ENCODE peak calls at places on chromosomes 1 and 21, in seven cellular contexts. U is right cardiac atrium, A is HL-60, B is IMR-90, I is ovary, X is Panc1, N is aorta. W is an unnamed sample.

GRCh38 chr1:59767119-59767518 is 47.6 kb upstream of the HOOK1 start:
- DNase-seq in U (no peak), A (no peak), B (no peak), I (no peak), X (no peak), N (no peak), W (no peak)

GRCh38 chr1:78038071-78038470 is 7.7 kb upstream of the GIPC2 start:
- DNase-seq in U (no peak), A (no peak), B (peak), I (no peak), X (no peak), N (no peak), W (no peak)

GRCh38 chr1:155125511-155125945 is 2.1 kb upstream of the EFNA1 start:
- DNase-seq in U (no peak), A (no peak), B (no peak), I (peak), X (no peak), N (no peak), W (no peak)

GRCh38 chr1:23772049-23772853 is 6.0 kb upstream of the PITHD1 start:
- DNase-seq in U (peak), A (peak), B (peak), I (peak), X (peak), N (peak), W (peak)

GRCh38 chr1:150484431-150484830 is 2.8 kb upstream of the TARS2 start:
- DNase-seq in U (no peak), A (no peak), B (peak), I (no peak), X (no peak), N (no peak), W (no peak)

GRCh38 chr1:31238612-31238985 is 1.1 kb downstream of the NKAIN1 start:
- DNase-seq in U (no peak), A (no peak), B (no peak), I (no peak), X (no peak), N (no peak), W (no peak)

GRCh38 chr1:18739408-18739807 is 108.8 kb downstream of the PAX7 start:
- DNase-seq in U (no peak), A (no peak), B (no peak), I (no peak), X (no peak), N (no peak), W (no peak)

GRCh38 chr1:183218039-183218618 is 32.1 kb downstream of the LAMC2 start:
- DNase-seq in U (peak), A (no peak), B (peak), I (no peak), X (no peak), N (peak), W (no peak)

GRCh38 chr1:110597966-110598365 is 8.2 kb downstream of the KCNA2 start:
- DNase-seq in U (no peak), A (no peak), B (no peak), I (no peak), X (no peak), N (no peak), W (no peak)

GRCh38 chr1:197774691-197775281 is 494 bp downstream of the DENND1B start:
- DNase-seq in U (peak), A (no peak), B (peak), I (peak), X (no peak), N (peak), W (peak)

GRCh38 chr1:81007024-81007423 is 793.7 kb upstream of the ADGRL2 start:
- DNase-seq in U (no peak), A (no peak), B (no peak), I (no peak), X (no peak), N (no peak), W (no peak)

GRCh38 chr1:117562581-117563491 is 43.0 kb upstream of the TENT5C start:
- DNase-seq in U (no peak), A (no peak), B (no peak), I (no peak), X (no peak), N (no peak), W (no peak)

GRCh38 chr1:229406798-229407197 is 27.1 kb downstream of the ACTA1 start:
- DNase-seq in U (no peak), A (no peak), B (no peak), I (no peak), X (no peak), N (no peak), W (no peak)

GRCh38 chr1:12603224-12603623 is 14.8 kb downstream of the DHRS3 start:
- DNase-seq in U (peak), A (no peak), B (no peak), I (no peak), X (no peak), N (no peak), W (no peak)

GRCh38 chr1:111563619-111564018 is 56.0 kb upstream of the RAP1A start:
- DNase-seq in U (no peak), A (no peak), B (peak), I (no peak), X (no peak), N (no peak), W (no peak)

GRCh38 chr1:5718716-5719632 is 273.3 kb downstream of the NPHP4 start:
- DNase-seq in U (no peak), A (no peak), B (no peak), I (no peak), X (no peak), N (no peak), W (no peak)

GRCh38 chr1:41632788-41633575 is 148.5 kb upstream of the EDN2 start:
- DNase-seq in U (no peak), A (no peak), B (no peak), I (no peak), X (no peak), N (no peak), W (no peak)

GRCh38 chr1:68322837-68323687 is 90.7 kb upstream of the WLS start:
- DNase-seq in U (no peak), A (no peak), B (peak), I (peak), X (no peak), N (peak), W (peak)

GRCh38 chr1:78688701-78689100 is 39.1 kb downstream of the IFI44 start:
- DNase-seq in U (no peak), A (no peak), B (peak), I (no peak), X (peak), N (no peak), W (no peak)

GRCh38 chr21:25626752-25627151 is 12.3 kb upstream of the JAM2 start:
- DNase-seq in U (peak), A (no peak), B (no peak), I (no peak), X (no peak), N (no peak), W (peak)

GRCh38 chr1:5658340-5659316 is 333.6 kb downstream of the NPHP4 start:
- DNase-seq in U (no peak), A (no peak), B (no peak), I (no peak), X (no peak), N (no peak), W (no peak)

GRCh38 chr1:13725714-13726175 is 25.8 kb downstream of the PRDM2 start:
- DNase-seq in U (no peak), A (no peak), B (peak), I (no peak), X (no peak), N (no peak), W (peak)

GRCh38 chr1:247452447-247453039 is 5.4 kb downstream of the OR2B11 start:
- DNase-seq in U (no peak), A (no peak), B (no peak), I (no peak), X (no peak), N (no peak), W (no peak)

GRCh38 chr1:101253976-101254660 is 17.3 kb downstream of the S1PR1 start:
- DNase-seq in U (no peak), A (no peak), B (peak), I (no peak), X (no peak), N (no peak), W (no peak)

GRCh38 chr1:85361106-85361505 is 84.7 kb upstream of the BCL10 start:
- DNase-seq in U (no peak), A (no peak), B (peak), I (no peak), X (no peak), N (peak), W (peak)

GRCh38 chr1:234478152-234478480 is 863 bp downstream of the TARBP1 start:
- DNase-seq in U (no peak), A (no peak), B (peak), I (no peak), X (no peak), N (no peak), W (peak)

GRCh38 chr1:164753521-164754077 is 194.6 kb downstream of the PBX1 start:
- DNase-seq in U (no peak), A (no peak), B (no peak), I (no peak), X (no peak), N (no peak), W (no peak)

GRCh38 chr1:226625326-226625725 is 76.8 kb downstream of the STUM start:
- DNase-seq in U (peak), A (no peak), B (no peak), I (peak), X (no peak), N (peak), W (no peak)

GRCh38 chr1:20342294-20343148 is 51.8 kb downstream of the VWA5B1 start:
- DNase-seq in U (no peak), A (no peak), B (no peak), I (no peak), X (no peak), N (no peak), W (no peak)

GRCh38 chr1:210222288-210223006 is 10.1 kb upstream of the SERTAD4 start:
- DNase-seq in U (no peak), A (no peak), B (no peak), I (no peak), X (no peak), N (no peak), W (no peak)

GRCh38 chr21:37365657-37366487 is 701 bp upstream of the DYRK1A start:
- DNase-seq in U (peak), A (no peak), B (peak), I (peak), X (no peak), N (peak), W (peak)

GRCh38 chr1:222535455-222535854 is 12.4 kb downstream of the HHIPL2 start:
- DNase-seq in U (no peak), A (no peak), B (no peak), I (no peak), X (no peak), N (no peak), W (no peak)

GRCh38 chr1:202967684-202968281 is 726 bp upstream of the CYB5R1 start:
- DNase-seq in U (no peak), A (no peak), B (no peak), I (no peak), X (no peak), N (no peak), W (no peak)

GRCh38 chr21:39515684-39516083 is 63.9 kb downstream of the SH3BGR start:
- DNase-seq in U (no peak), A (no peak), B (no peak), I (no peak), X (no peak), N (no peak), W (no peak)

GRCh38 chr1:153880962-153881361 is 41.8 kb downstream of the GATAD2B start:
- DNase-seq in U (peak), A (no peak), B (peak), I (peak), X (no peak), N (peak), W (peak)

GRCh38 chr1:153881764-153882163 is 41.0 kb downstream of the GATAD2B start:
- DNase-seq in U (no peak), A (no peak), B (peak), I (no peak), X (no peak), N (no peak), W (no peak)

GRCh38 chr1:153880024-153880423 is 42.7 kb downstream of the GATAD2B start:
- DNase-seq in U (no peak), A (no peak), B (no peak), I (no peak), X (no peak), N (no peak), W (no peak)

GRCh38 chr1:153883223-153883622 is 39.5 kb downstream of the GATAD2B start:
- DNase-seq in U (no peak), A (no peak), B (no peak), I (no peak), X (no peak), N (no peak), W (no peak)

DNA sequence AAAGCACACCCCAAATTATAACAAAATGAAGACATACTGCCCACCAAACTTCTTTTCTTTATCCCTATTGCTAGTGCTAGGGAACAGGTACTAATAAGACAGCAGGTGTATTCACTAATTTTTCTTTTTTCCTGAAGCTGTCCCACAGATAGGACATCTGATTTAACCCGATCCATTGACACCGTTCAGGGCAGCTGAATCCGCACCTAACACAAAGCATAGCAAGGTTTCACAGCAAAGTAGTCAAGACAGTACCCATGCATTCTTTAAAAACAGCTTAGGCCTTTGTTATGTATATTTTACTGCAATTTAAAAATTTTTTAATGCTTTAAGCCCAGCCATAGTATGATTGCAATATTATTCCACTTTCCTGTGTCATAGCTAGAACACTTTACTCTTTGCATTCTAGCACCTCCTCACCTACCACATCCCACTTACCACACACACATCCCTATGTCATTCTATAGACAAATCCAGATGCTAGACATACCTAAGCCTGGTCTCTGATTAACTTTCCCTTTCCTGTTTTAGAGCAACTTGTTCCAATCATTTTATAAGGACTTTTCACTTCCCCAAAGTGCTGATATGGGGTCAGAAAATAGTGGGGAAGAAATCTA is 40.4 kb downstream of the GATAD2B start:
- DNase-seq in U (no peak), A (no peak), B (peak), I (no peak), X (no peak), N (no peak), W (no peak)
- H3K4me3 ChIP-seq in U (no peak), A (no peak), B (no peak), I (peak), X (no peak), N (no peak), W (no peak)

GRCh38 chr1:109255097-109255651 is 5.8 kb downstream of the CELSR2 start:
- DNase-seq in U (peak), A (no peak), B (no peak), I (peak), X (no peak), N (no peak), W (no peak)

GRCh38 chr1:109256971-109257681 is 7.8 kb downstream of the CELSR2 start:
- DNase-seq in U (no peak), A (no peak), B (peak), I (no peak), X (no peak), N (no peak), W (no peak)

GRCh38 chr1:109256085-109256484 is 6.7 kb downstream of the CELSR2 start:
- DNase-seq in U (no peak), A (no peak), B (no peak), I (no peak), X (no peak), N (no peak), W (no peak)

GRCh38 chr1:109254621-109255096 is 5.3 kb downstream of the CELSR2 start:
- DNase-seq in U (no peak), A (no peak), B (no peak), I (no peak), X (no peak), N (peak), W (no peak)

DNA sequence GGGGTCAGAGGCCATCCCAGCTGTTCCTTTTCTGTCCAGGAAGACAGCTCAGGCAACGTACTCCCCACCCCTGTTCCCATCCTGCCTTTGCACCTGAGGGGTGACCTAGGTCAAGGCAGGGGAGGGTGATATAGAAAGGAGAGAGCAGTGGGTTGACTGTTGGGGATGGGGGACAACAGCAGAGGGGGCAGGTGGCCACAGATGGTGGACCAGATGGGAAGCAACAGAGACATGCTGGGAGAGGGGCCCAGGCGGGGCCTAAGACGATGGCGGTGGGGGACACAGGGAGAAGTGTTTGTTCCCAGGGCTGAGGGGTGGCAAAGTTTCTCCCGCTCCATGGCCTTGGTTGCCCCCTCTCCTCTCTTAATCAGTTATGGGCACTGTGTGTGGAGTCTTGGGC is 6.3 kb downstream of the CELSR2 start:
- DNase-seq in U (no peak), A (no peak), B (no peak), I (no peak), X (no peak), N (peak), W (no peak)
- H3K27ac ChIP-seq in U (no peak), A (no peak), B (no peak), I (no peak), X (no peak), N (no peak), W (peak)

DNA sequence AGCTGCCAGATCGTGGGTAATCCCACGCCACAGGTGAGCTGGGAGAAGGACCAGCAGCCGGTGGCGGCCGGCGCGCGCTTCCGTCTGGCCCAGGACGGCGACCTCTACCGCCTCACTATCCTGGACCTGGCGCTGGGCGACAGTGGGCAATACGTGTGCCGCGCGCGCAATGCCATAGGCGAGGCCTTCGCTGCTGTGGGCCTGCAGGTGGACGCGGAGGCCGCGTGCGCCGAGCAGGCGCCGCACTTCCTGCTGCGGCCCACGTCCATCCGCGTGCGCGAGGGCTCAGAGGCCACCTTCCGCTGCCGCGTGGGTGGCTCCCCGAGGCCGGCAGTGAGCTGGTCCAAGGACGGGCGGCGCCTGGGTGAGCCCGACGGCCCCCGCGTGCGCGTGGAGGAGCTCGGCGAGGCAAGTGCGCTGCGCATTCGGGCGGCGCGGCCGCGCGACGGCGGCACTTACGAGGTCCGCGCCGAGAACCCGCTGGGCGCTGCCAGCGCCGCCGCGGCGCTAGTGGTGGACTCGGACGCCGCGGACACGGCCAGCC is 4.1 kb downstream of the OBSCN start:
- DNase-seq in U (no peak), A (no peak), B (no peak), I (no peak), X (no peak), N (no peak), W (no peak)
- H3K4me3 ChIP-seq in U (no peak), A (no peak), B (no peak), I (no peak), X (no peak), N (no peak), W (no peak)

GRCh38 chr1:44777547-44777946 is 2.2 kb downstream of the RPS8 start:
- DNase-seq in U (no peak), A (no peak), B (no peak), I (no peak), X (no peak), N (no peak), W (no peak)
- H3K27ac ChIP-seq in U (no peak), A (peak), B (no peak), I (no peak), X (peak), N (no peak), W (no peak)